ENCODE peak calls at places on chromosome 17, in seven cellular contexts. One of them, this sample, is unnamed. For H3K4me1, the result is how much of the 10 kb centered on the place peaks cover.

GRCh38 chr17:67422887-67423286 is 45.8 kb downstream of the PITPNC1 start:
- DNase-seq in breast epithelium: no peak
- DNase-seq in left ventricle myocardium inferior: no peak
- DNase-seq in PC-3: no peak
- DNase-seq in trophoblast cell: no peak
- DNase-seq in esophagus squamous epithelium: no peak
- DNase-seq in OCI-LY7: no peak
- DNase-seq in this sample: no peak

GRCh38 chr17:74380959-74381808 is 13.9 kb downstream of the GPR142 start:
- DNase-seq in OCI-LY7: no peak
- DNase-seq in PC-3: no peak
- DNase-seq in left ventricle myocardium inferior: no peak
- DNase-seq in esophagus squamous epithelium: no peak
- DNase-seq in breast epithelium: no peak
- DNase-seq in trophoblast cell: no peak
- DNase-seq in this sample: no peak

GRCh38 chr17:74738051-74738996 is 1.3 kb downstream of the RAB37 start:
- DNase-seq in OCI-LY7: peak
- DNase-seq in trophoblast cell: no peak
- DNase-seq in esophagus squamous epithelium: no peak
- DNase-seq in PC-3: peak
- DNase-seq in left ventricle myocardium inferior: peak
- DNase-seq in breast epithelium: no peak
- DNase-seq in this sample: no peak

GRCh38 chr17:29956225-29956624 is 14.8 kb downstream of the EFCAB5 start:
- DNase-seq in trophoblast cell: no peak
- DNase-seq in PC-3: no peak
- DNase-seq in left ventricle myocardium inferior: no peak
- DNase-seq in OCI-LY7: no peak
- DNase-seq in breast epithelium: no peak
- DNase-seq in esophagus squamous epithelium: no peak
- DNase-seq in this sample: no peak

GRCh38 chr17:68108313-68109000 is 72.9 kb downstream of the KPNA2 start:
- DNase-seq in left ventricle myocardium inferior: no peak
- DNase-seq in trophoblast cell: no peak
- DNase-seq in esophagus squamous epithelium: no peak
- DNase-seq in OCI-LY7: no peak
- DNase-seq in breast epithelium: no peak
- DNase-seq in PC-3: no peak
- DNase-seq in this sample: no peak

GRCh38 chr17:76179496-76180467 is 38.7 kb upstream of the FOXJ1 start:
- DNase-seq in left ventricle myocardium inferior: no peak
- DNase-seq in OCI-LY7: peak
- DNase-seq in trophoblast cell: no peak
- DNase-seq in breast epithelium: no peak
- DNase-seq in PC-3: peak
- DNase-seq in esophagus squamous epithelium: no peak
- DNase-seq in this sample: no peak

GRCh38 chr17:75979705-75980187 is 706 bp downstream of the TEN1 start:
- DNase-seq in breast epithelium: no peak
- DNase-seq in trophoblast cell: peak
- DNase-seq in PC-3: no peak
- DNase-seq in esophagus squamous epithelium: no peak
- DNase-seq in OCI-LY7: no peak
- DNase-seq in left ventricle myocardium inferior: no peak
- DNase-seq in this sample: peak

GRCh38 chr17:5225668-5226457 is 8.8 kb downstream of the SCIMP start:
- DNase-seq in left ventricle myocardium inferior: no peak
- DNase-seq in PC-3: no peak
- DNase-seq in OCI-LY7: no peak
- DNase-seq in esophagus squamous epithelium: no peak
- DNase-seq in trophoblast cell: no peak
- DNase-seq in breast epithelium: no peak
- DNase-seq in this sample: no peak

GRCh38 chr17:68184141-68184571 is 63.7 kb upstream of the AMZ2 start:
- DNase-seq in breast epithelium: peak
- DNase-seq in PC-3: no peak
- DNase-seq in trophoblast cell: no peak
- DNase-seq in left ventricle myocardium inferior: no peak
- DNase-seq in esophagus squamous epithelium: no peak
- DNase-seq in OCI-LY7: no peak
- DNase-seq in this sample: no peak

GRCh38 chr17:40556884-40557414 is 8.3 kb downstream of the CCR7 start:
- DNase-seq in trophoblast cell: no peak
- DNase-seq in esophagus squamous epithelium: no peak
- DNase-seq in breast epithelium: no peak
- DNase-seq in left ventricle myocardium inferior: peak
- DNase-seq in OCI-LY7: no peak
- DNase-seq in PC-3: no peak
- DNase-seq in this sample: no peak

GRCh38 chr17:10875411-10875810 is 37.5 kb upstream of the PIRT start:
- DNase-seq in trophoblast cell: peak
- DNase-seq in breast epithelium: no peak
- DNase-seq in PC-3: peak
- DNase-seq in OCI-LY7: peak
- DNase-seq in left ventricle myocardium inferior: no peak
- DNase-seq in esophagus squamous epithelium: no peak
- DNase-seq in this sample: peak

GRCh38 chr17:16515933-16516332 is 23.9 kb upstream of the LRRC75A start:
- DNase-seq in OCI-LY7: no peak
- DNase-seq in trophoblast cell: no peak
- DNase-seq in PC-3: no peak
- DNase-seq in esophagus squamous epithelium: no peak
- DNase-seq in breast epithelium: no peak
- DNase-seq in left ventricle myocardium inferior: no peak
- DNase-seq in this sample: no peak

GRCh38 chr17:35447494-35447893 is 1.1 kb downstream of the SLFN13 start:
- DNase-seq in PC-3: no peak
- DNase-seq in left ventricle myocardium inferior: no peak
- DNase-seq in breast epithelium: no peak
- DNase-seq in trophoblast cell: no peak
- DNase-seq in OCI-LY7: no peak
- DNase-seq in esophagus squamous epithelium: no peak
- DNase-seq in this sample: no peak

GRCh38 chr17:82602487-82602886 is 45.8 kb downstream of the WDR45B start:
- DNase-seq in esophagus squamous epithelium: no peak
- DNase-seq in left ventricle myocardium inferior: no peak
- DNase-seq in breast epithelium: no peak
- DNase-seq in PC-3: no peak
- DNase-seq in trophoblast cell: no peak
- DNase-seq in OCI-LY7: no peak
- DNase-seq in this sample: no peak

GRCh38 chr17:55420776-55421178 is 858 bp downstream of the MMD start:
- DNase-seq in trophoblast cell: no peak
- DNase-seq in left ventricle myocardium inferior: peak
- DNase-seq in esophagus squamous epithelium: no peak
- DNase-seq in PC-3: peak
- DNase-seq in OCI-LY7: peak
- DNase-seq in breast epithelium: no peak
- DNase-seq in this sample: peak

GRCh38 chr17:41331606-41332005 is 16.1 kb upstream of the KRTAP17-1 start:
- DNase-seq in esophagus squamous epithelium: no peak
- DNase-seq in PC-3: no peak
- DNase-seq in OCI-LY7: no peak
- DNase-seq in breast epithelium: no peak
- DNase-seq in left ventricle myocardium inferior: no peak
- DNase-seq in trophoblast cell: no peak
- DNase-seq in this sample: no peak

GRCh38 chr17:46722662-46723285 is 95.7 kb downstream of the WNT3 start:
- DNase-seq in left ventricle myocardium inferior: no peak
- DNase-seq in trophoblast cell: peak
- DNase-seq in breast epithelium: no peak
- DNase-seq in OCI-LY7: no peak
- DNase-seq in PC-3: no peak
- DNase-seq in esophagus squamous epithelium: no peak
- DNase-seq in this sample: no peak

GRCh38 chr17:79760197-79760906 is 17.6 kb upstream of the CBX2 start:
- DNase-seq in breast epithelium: no peak
- DNase-seq in PC-3: no peak
- DNase-seq in trophoblast cell: no peak
- DNase-seq in esophagus squamous epithelium: no peak
- DNase-seq in left ventricle myocardium inferior: no peak
- DNase-seq in OCI-LY7: no peak
- DNase-seq in this sample: no peak

GRCh38 chr17:47225911-47226688 is 17.0 kb downstream of the MYL4 start:
- DNase-seq in breast epithelium: no peak
- DNase-seq in left ventricle myocardium inferior: no peak
- DNase-seq in trophoblast cell: no peak
- DNase-seq in OCI-LY7: no peak
- DNase-seq in PC-3: no peak
- DNase-seq in esophagus squamous epithelium: no peak
- DNase-seq in this sample: no peak

GRCh38 chr17:70434536-70435490 is 265.5 kb downstream of the KCNJ2 start:
- DNase-seq in PC-3: no peak
- DNase-seq in esophagus squamous epithelium: no peak
- DNase-seq in breast epithelium: no peak
- DNase-seq in OCI-LY7: no peak
- DNase-seq in left ventricle myocardium inferior: no peak
- DNase-seq in trophoblast cell: no peak
- DNase-seq in this sample: no peak

GRCh38 chr17:42562845-42563509 is 1.0 kb downstream of the COASY start:
- DNase-seq in left ventricle myocardium inferior: no peak
- DNase-seq in breast epithelium: no peak
- DNase-seq in PC-3: no peak
- DNase-seq in OCI-LY7: peak
- DNase-seq in esophagus squamous epithelium: no peak
- DNase-seq in trophoblast cell: no peak
- DNase-seq in this sample: no peak

GRCh38 chr17:40417258-40417608 is 463 bp downstream of the TOP2A start:
- DNase-seq in trophoblast cell: no peak
- DNase-seq in breast epithelium: no peak
- DNase-seq in left ventricle myocardium inferior: no peak
- DNase-seq in PC-3: no peak
- DNase-seq in OCI-LY7: peak
- DNase-seq in esophagus squamous epithelium: no peak
- DNase-seq in this sample: no peak

GRCh38 chr17:42002792-42003301 is 14.4 kb downstream of the DNAJC7 start:
- DNase-seq in trophoblast cell: no peak
- DNase-seq in PC-3: peak
- DNase-seq in OCI-LY7: no peak
- DNase-seq in left ventricle myocardium inferior: no peak
- DNase-seq in esophagus squamous epithelium: no peak
- DNase-seq in breast epithelium: no peak
- DNase-seq in this sample: peak

DNA sequence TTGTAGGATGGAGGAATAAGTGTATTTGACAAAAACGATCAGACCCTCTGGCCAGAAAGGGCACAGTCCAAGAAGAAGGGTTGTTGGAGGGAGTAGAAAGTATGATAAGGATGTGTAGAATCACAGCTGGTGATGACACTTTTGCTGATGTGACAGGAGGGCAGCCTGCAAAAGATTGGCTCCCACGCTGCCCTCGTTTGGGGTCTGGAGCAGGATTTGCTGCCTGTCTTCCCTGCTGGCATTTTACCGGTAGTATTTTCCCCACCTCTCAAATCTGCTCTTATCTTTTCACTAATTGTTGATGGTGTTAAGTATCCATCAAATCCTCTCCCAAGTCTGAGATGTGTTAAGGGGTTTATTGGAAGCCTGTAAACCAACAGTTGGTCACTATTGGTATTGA is 208.8 kb downstream of the CCDC182 start:
- DNase-seq in left ventricle myocardium inferior: no peak
- DNase-seq in esophagus squamous epithelium: no peak
- DNase-seq in PC-3: no peak
- DNase-seq in OCI-LY7: no peak
- DNase-seq in trophoblast cell: no peak
- DNase-seq in breast epithelium: no peak
- DNase-seq in this sample: no peak
- H3K4me1 ChIP-seq in left ventricle myocardium inferior: half or more
- H3K4me1 ChIP-seq in esophagus squamous epithelium: under half
- H3K4me1 ChIP-seq in PC-3: under half
- H3K4me1 ChIP-seq in OCI-LY7: under half
- H3K4me1 ChIP-seq in trophoblast cell: under half
- H3K4me1 ChIP-seq in breast epithelium: under half
- H3K4me1 ChIP-seq in this sample: under half

DNA sequence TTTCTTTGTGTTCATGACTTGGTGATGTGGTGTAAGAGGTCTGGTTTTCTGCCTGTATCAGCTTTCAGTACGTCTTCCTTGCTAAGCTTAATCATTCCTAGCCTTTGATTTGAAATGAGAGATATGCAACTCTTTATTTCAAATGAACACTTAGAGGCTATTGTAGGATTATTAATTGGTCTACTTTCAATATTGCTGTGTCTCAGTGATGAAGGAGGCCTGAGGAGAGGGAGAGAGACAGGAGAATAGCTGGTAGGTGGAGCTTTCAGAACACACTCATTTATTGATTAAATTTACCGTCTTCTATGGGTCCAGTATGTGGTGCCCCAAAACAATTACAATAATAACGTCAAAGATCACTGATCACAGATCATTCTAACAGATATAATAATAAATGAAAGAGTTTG is 187.0 kb downstream of the BCAS3 start:
- DNase-seq in PC-3: no peak
- DNase-seq in left ventricle myocardium inferior: no peak
- DNase-seq in OCI-LY7: no peak
- DNase-seq in breast epithelium: no peak
- DNase-seq in trophoblast cell: no peak
- DNase-seq in esophagus squamous epithelium: no peak
- DNase-seq in this sample: peak
- H3K4me3 ChIP-seq in PC-3: no peak
- H3K4me3 ChIP-seq in left ventricle myocardium inferior: no peak
- H3K4me3 ChIP-seq in OCI-LY7: no peak
- H3K4me3 ChIP-seq in breast epithelium: no peak
- H3K4me3 ChIP-seq in trophoblast cell: no peak
- H3K4me3 ChIP-seq in esophagus squamous epithelium: no peak
- H3K4me3 ChIP-seq in this sample: no peak

GRCh38 chr17:1488826-1489275 is 3.6 kb downstream of the MYO1C start:
- DNase-seq in breast epithelium: no peak
- DNase-seq in left ventricle myocardium inferior: no peak
- DNase-seq in OCI-LY7: no peak
- DNase-seq in PC-3: no peak
- DNase-seq in trophoblast cell: no peak
- DNase-seq in esophagus squamous epithelium: no peak
- DNase-seq in this sample: no peak
- H3K4me1 ChIP-seq in breast epithelium: under half
- H3K4me1 ChIP-seq in left ventricle myocardium inferior: half or more
- H3K4me1 ChIP-seq in OCI-LY7: half or more
- H3K4me1 ChIP-seq in PC-3: under half
- H3K4me1 ChIP-seq in trophoblast cell: under half
- H3K4me1 ChIP-seq in esophagus squamous epithelium: half or more
- H3K4me1 ChIP-seq in this sample: half or more

GRCh38 chr17:48792033-48792798 is 24.8 kb downstream of the TTLL6 start:
- DNase-seq in trophoblast cell: no peak
- DNase-seq in breast epithelium: no peak
- DNase-seq in left ventricle myocardium inferior: no peak
- DNase-seq in esophagus squamous epithelium: no peak
- DNase-seq in OCI-LY7: no peak
- DNase-seq in PC-3: peak
- DNase-seq in this sample: no peak

GRCh38 chr17:48787850-48788249 is 29.2 kb downstream of the TTLL6 start:
- DNase-seq in left ventricle myocardium inferior: no peak
- DNase-seq in trophoblast cell: no peak
- DNase-seq in OCI-LY7: no peak
- DNase-seq in breast epithelium: no peak
- DNase-seq in esophagus squamous epithelium: no peak
- DNase-seq in PC-3: no peak
- DNase-seq in this sample: no peak

GRCh38 chr17:48790607-48791127 is 26.4 kb downstream of the TTLL6 start:
- DNase-seq in breast epithelium: no peak
- DNase-seq in esophagus squamous epithelium: no peak
- DNase-seq in left ventricle myocardium inferior: no peak
- DNase-seq in PC-3: no peak
- DNase-seq in OCI-LY7: no peak
- DNase-seq in trophoblast cell: no peak
- DNase-seq in this sample: no peak

GRCh38 chr17:48795444-48796162 is 21.4 kb downstream of the TTLL6 start:
- DNase-seq in trophoblast cell: peak
- DNase-seq in PC-3: peak
- DNase-seq in left ventricle myocardium inferior: no peak
- DNase-seq in OCI-LY7: no peak
- DNase-seq in breast epithelium: no peak
- DNase-seq in esophagus squamous epithelium: no peak
- DNase-seq in this sample: peak

GRCh38 chr17:48791128-48792032 is 25.6 kb downstream of the TTLL6 start:
- DNase-seq in breast epithelium: peak
- DNase-seq in left ventricle myocardium inferior: peak
- DNase-seq in esophagus squamous epithelium: no peak
- DNase-seq in trophoblast cell: peak
- DNase-seq in OCI-LY7: peak
- DNase-seq in PC-3: peak
- DNase-seq in this sample: peak
- H3K4me3 ChIP-seq in breast epithelium: no peak
- H3K4me3 ChIP-seq in left ventricle myocardium inferior: no peak
- H3K4me3 ChIP-seq in esophagus squamous epithelium: no peak
- H3K4me3 ChIP-seq in trophoblast cell: no peak
- H3K4me3 ChIP-seq in OCI-LY7: no peak
- H3K4me3 ChIP-seq in PC-3: peak
- H3K4me3 ChIP-seq in this sample: no peak

This sample was measured in adipocyte.